ENCODE peak calls at places on chromosomes 3 and 15, in six cellular contexts. Z is H1, U is breast epithelium, B is GM12878, J is A549, P is GM12892. K is an unnamed sample.

GRCh38 chr3:136350557-136350956 is 100.4 kb downstream of the PCCB start:
- DNase-seq in Z (no peak), U (no peak), B (no peak), J (no peak), P (no peak), K (no peak)

GRCh38 chr3:178083906-178084823 is 452.1 kb upstream of the KCNMB2 start:
- DNase-seq in Z (no peak), U (no peak), J (peak; percentile 11), P (no peak), B (no peak), K (no peak)

GRCh38 chr3:41574900-41575299 is 375.6 kb downstream of the CTNNB1 start:
- DNase-seq in J (no peak), P (no peak), Z (no peak), B (no peak), U (no peak), K (no peak)

GRCh38 chr3:185825639-185826481 is 1.0 kb upstream of the IGF2BP2 start:
- DNase-seq in U (no peak), P (peak; percentile 45), B (no peak), Z (no peak), J (peak; percentile 57), K (peak; percentile 64)

GRCh38 chr3:30628931-30629590 is 22.7 kb downstream of the TGFBR2 start:
- DNase-seq in U (no peak), Z (no peak), J (peak; percentile 34), P (no peak), B (no peak), K (peak; percentile 18)

GRCh38 chr3:113142476-113142875 is 68.9 kb upstream of the BOC start:
- DNase-seq in Z (no peak), B (no peak), J (no peak), U (no peak), P (no peak), K (no peak)

GRCh38 chr15:38885477-38885952 is 320.9 kb upstream of the RASGRP1 start:
- DNase-seq in Z (no peak), P (no peak), U (no peak), J (peak; percentile 70), B (no peak), K (no peak)

GRCh38 chr15:70589221-70589620 is 174.1 kb downstream of the UACA start:
- DNase-seq in P (no peak), B (no peak), Z (no peak), U (no peak), J (no peak), K (no peak)

GRCh38 chr3:119588112-119588511 is 8.8 kb downstream of the ADPRH start:
- DNase-seq in B (no peak), U (no peak), P (no peak), J (no peak), Z (no peak), K (no peak)

GRCh38 chr3:38590521-38590920 is 59.0 kb downstream of the SCN5A start:
- DNase-seq in J (no peak), U (no peak), P (no peak), B (no peak), Z (no peak), K (no peak)

GRCh38 chr3:175484666-175485065 is 625.5 kb downstream of the NAALADL2 start:
- DNase-seq in U (no peak), J (no peak), P (no peak), B (no peak), Z (no peak), K (no peak)

GRCh38 chr3:190772831-190773230 is 89.7 kb downstream of the GMNC start:
- DNase-seq in J (no peak), P (no peak), Z (no peak), B (no peak), U (no peak), K (no peak)

GRCh38 chr15:52082197-52083036 is 30.2 kb downstream of the BCL2L10 start:
- DNase-seq in Z (no peak), U (no peak), J (no peak), P (no peak), B (peak; percentile 86), K (no peak)

GRCh38 chr3:43153189-43154083 is 47.6 kb upstream of the POMGNT2 start:
- DNase-seq in B (no peak), P (no peak), Z (no peak), J (no peak), U (no peak), K (no peak)

GRCh38 chr3:174170248-174170647 is 688.9 kb upstream of the NAALADL2 start:
- DNase-seq in J (no peak), P (no peak), Z (no peak), B (no peak), U (no peak), K (no peak)

GRCh38 chr15:69321041-69321554 is 22.4 kb downstream of the PAQR5 start:
- DNase-seq in B (no peak), Z (no peak), U (no peak), P (no peak), J (no peak), K (peak; percentile 31)

GRCh38 chr3:45826908-45827307 is 15.0 kb downstream of the LZTFL1 start:
- DNase-seq in B (no peak), U (no peak), P (no peak), Z (no peak), J (no peak), K (no peak)

GRCh38 chr3:56724580-56725142 is 41.6 kb upstream of the TASOR start:
- DNase-seq in U (no peak), J (no peak), B (no peak), Z (no peak), P (no peak), K (no peak)

GRCh38 chr3:24123596-24123995 is 178.5 kb downstream of the NR1D2 start:
- DNase-seq in Z (no peak), J (no peak), P (no peak), B (no peak), U (no peak), K (no peak)

GRCh38 chr15:99556010-99556409 is 9.8 kb upstream of the MEF2A start:
- DNase-seq in B (no peak), U (no peak), Z (no peak), J (no peak), P (no peak), K (peak; percentile 80)

GRCh38 chr3:142929109-142929508 is 34.4 kb downstream of the PAQR9 start:
- DNase-seq in B (no peak), U (no peak), Z (no peak), J (peak; percentile 82), P (no peak), K (peak; percentile 91)

GRCh38 chr3:65672876-65673815 is 365.6 kb downstream of the MAGI1 start:
- DNase-seq in P (no peak), U (no peak), Z (peak; percentile 29), J (peak; percentile 56), B (no peak), K (peak; percentile 67)

GRCh38 chr15:74184582-74185091 is 11.1 kb downstream of the ISLR start:
- DNase-seq in P (no peak), Z (no peak), J (no peak), U (no peak), B (no peak), K (no peak)

GRCh38 chr3:102741105-102741504 is 306.3 kb downstream of the ZPLD1 start:
- DNase-seq in B (no peak), Z (no peak), U (no peak), J (no peak), P (no peak), K (no peak)

GRCh38 chr3:67646586-67647234 is 7.7 kb downstream of the SUCLG2 start:
- DNase-seq in Z (no peak), J (peak; percentile 79), P (no peak), B (no peak), U (no peak), K (no peak)

GRCh38 chr3:70854108-70854507 is 541.7 kb upstream of the MDFIC2 start:
- DNase-seq in B (no peak), J (no peak), P (no peak), U (no peak), Z (no peak), K (no peak)

GRCh38 chr15:57559875-57560274 is 31.8 kb upstream of the MYZAP start:
- DNase-seq in Z (peak; percentile 59), P (no peak), B (no peak), J (peak; percentile 69), U (peak; percentile 44), K (peak; percentile 45)

GRCh38 chr3:10992946-10993728 is 589 bp downstream of the SLC6A1 start:
- DNase-seq in Z (no peak), J (no peak), U (no peak), P (no peak), B (no peak), K (no peak)

GRCh38 chr3:10783360-10784346 is 32.4 kb upstream of the SLC6A11 start:
- DNase-seq in P (no peak), J (peak; percentile 26), Z (peak; percentile 5), B (no peak), U (no peak), K (peak; percentile 62)

GRCh38 chr15:25565470-25566264 is 126.8 kb upstream of the UBE3A start:
- DNase-seq in U (no peak), B (no peak), Z (no peak), P (no peak), J (no peak), K (no peak)
- TF ChIP-seq POLR2A in U (no peak), B (no peak), Z (no peak), P (no peak), J (no peak), K (no peak)

GRCh38 chr3:52141751-52142150 is 12.5 kb downstream of the POC1A start:
- DNase-seq in J (no peak), B (no peak), Z (no peak), U (no peak), P (no peak), K (no peak)
- TF ChIP-seq POLR2A in J (no peak), B (no peak), Z (no peak), U (no peak), P (no peak), K (no peak)

GRCh38 chr3:172373912-172374311 is 74.3 kb downstream of the GHSR start:
- DNase-seq in B (no peak), Z (no peak), U (no peak), J (no peak), P (no peak), K (no peak)

GRCh38 chr3:172372895-172373294 is 75.4 kb downstream of the GHSR start:
- DNase-seq in Z (no peak), P (no peak), B (no peak), U (no peak), J (no peak), K (no peak)

GRCh38 chr3:172369590-172370259 is 78.5 kb downstream of the GHSR start:
- DNase-seq in U (peak; percentile 43), Z (no peak), B (no peak), P (no peak), J (no peak), K (no peak)

GRCh38 chr3:172370434-172370833 is 77.8 kb downstream of the GHSR start:
- DNase-seq in Z (no peak), B (no peak), J (no peak), P (no peak), U (no peak), K (no peak)

GRCh38 chr3:172371544-172371943 is 76.7 kb downstream of the GHSR start:
- DNase-seq in J (no peak), P (no peak), B (no peak), U (no peak), Z (no peak), K (no peak)
- TF ChIP-seq POLR2A in J (no peak), P (no peak), B (no peak), U (no peak), Z (no peak), K (no peak)

GRCh38 chr3:184186184-184186901 is at the start of gene ABCF3:
- DNase-seq in B (no peak), J (no peak), Z (no peak), P (no peak), U (no peak), K (peak; percentile 83)
- TF ChIP-seq POLR2A in B (peak; percentile 89), J (peak; percentile 58), Z (no peak), P (peak; percentile 78), U (peak; percentile 71), K (peak; percentile 6)

K was measured in erythroblast.